ENCODE peak calls at places on chromosome 14, in five cellular contexts. One of them, this sample, is unnamed. For H3K27me3, the result is how much of the 10 kb centered on the place peaks cover.

GRCh38 chr14:54489318-54489683 is 521 bp upstream of the GMFB start:
- DNase-seq in HCT116: no peak
- DNase-seq in mesenchymal stem cell: no peak
- DNase-seq in colonic mucosa: no peak
- DNase-seq in lower lobe of right lung: no peak
- DNase-seq in this sample: no peak

GRCh38 chr14:71439247-71439646 is 493.0 kb upstream of the RGS6 start:
- DNase-seq in colonic mucosa: no peak
- DNase-seq in lower lobe of right lung: no peak
- DNase-seq in HCT116: no peak
- DNase-seq in mesenchymal stem cell: no peak
- DNase-seq in this sample: no peak

GRCh38 chr14:31947680-31948580 is 129.2 kb upstream of the ARHGAP5 start:
- DNase-seq in lower lobe of right lung: no peak
- DNase-seq in HCT116: no peak
- DNase-seq in colonic mucosa: no peak
- DNase-seq in mesenchymal stem cell: no peak
- DNase-seq in this sample: no peak

GRCh38 chr14:77027538-77028383 is 747 bp downstream of the IRF2BPL start:
- DNase-seq in lower lobe of right lung: peak
- DNase-seq in HCT116: no peak
- DNase-seq in colonic mucosa: peak
- DNase-seq in mesenchymal stem cell: peak
- DNase-seq in this sample: peak

GRCh38 chr14:49727171-49727570 is 34.3 kb downstream of the KLHDC1 start:
- DNase-seq in HCT116: no peak
- DNase-seq in lower lobe of right lung: no peak
- DNase-seq in colonic mucosa: no peak
- DNase-seq in mesenchymal stem cell: no peak
- DNase-seq in this sample: no peak

GRCh38 chr14:34212172-34212571 is 249.9 kb downstream of the SPTSSA start:
- DNase-seq in HCT116: no peak
- DNase-seq in lower lobe of right lung: no peak
- DNase-seq in colonic mucosa: no peak
- DNase-seq in mesenchymal stem cell: no peak
- DNase-seq in this sample: no peak

GRCh38 chr14:85416771-85417170 is 113.2 kb upstream of the FLRT2 start:
- DNase-seq in lower lobe of right lung: no peak
- DNase-seq in colonic mucosa: no peak
- DNase-seq in mesenchymal stem cell: peak
- DNase-seq in HCT116: no peak
- DNase-seq in this sample: peak

GRCh38 chr14:76985540-76986260 is 42.8 kb downstream of the IRF2BPL start:
- DNase-seq in HCT116: no peak
- DNase-seq in lower lobe of right lung: no peak
- DNase-seq in mesenchymal stem cell: peak
- DNase-seq in colonic mucosa: no peak
- DNase-seq in this sample: no peak

GRCh38 chr14:106837870-106838269 is 1311.5 kb downstream of the TMEM121 start:
- DNase-seq in mesenchymal stem cell: no peak
- DNase-seq in lower lobe of right lung: no peak
- DNase-seq in colonic mucosa: peak
- DNase-seq in HCT116: no peak
- DNase-seq in this sample: no peak

GRCh38 chr14:54529811-54530210 is 20.1 kb downstream of the CGRRF1 start:
- DNase-seq in mesenchymal stem cell: peak
- DNase-seq in colonic mucosa: peak
- DNase-seq in lower lobe of right lung: no peak
- DNase-seq in HCT116: no peak
- DNase-seq in this sample: peak

GRCh38 chr14:79375336-79375735 is 836.0 kb downstream of the DIO2 start:
- DNase-seq in mesenchymal stem cell: no peak
- DNase-seq in HCT116: no peak
- DNase-seq in colonic mucosa: no peak
- DNase-seq in lower lobe of right lung: no peak
- DNase-seq in this sample: no peak

GRCh38 chr14:53979141-53979673 is 22.6 kb upstream of the BMP4 start:
- DNase-seq in lower lobe of right lung: no peak
- DNase-seq in mesenchymal stem cell: peak
- DNase-seq in HCT116: no peak
- DNase-seq in colonic mucosa: no peak
- DNase-seq in this sample: no peak

GRCh38 chr14:62736426-62737043 is 308.7 kb downstream of the KCNH5 start:
- DNase-seq in lower lobe of right lung: no peak
- DNase-seq in HCT116: no peak
- DNase-seq in colonic mucosa: no peak
- DNase-seq in mesenchymal stem cell: peak
- DNase-seq in this sample: no peak

GRCh38 chr14:51014086-51014485 is 69.8 kb upstream of the PYGL start:
- DNase-seq in HCT116: no peak
- DNase-seq in colonic mucosa: no peak
- DNase-seq in mesenchymal stem cell: no peak
- DNase-seq in lower lobe of right lung: no peak
- DNase-seq in this sample: peak

GRCh38 chr14:92500491-92500941 is 13.1 kb upstream of the RIN3 start:
- DNase-seq in colonic mucosa: no peak
- DNase-seq in lower lobe of right lung: no peak
- DNase-seq in mesenchymal stem cell: no peak
- DNase-seq in HCT116: no peak
- DNase-seq in this sample: no peak

GRCh38 chr14:55354500-55354899 is 57.1 kb downstream of the ATG14 start:
- DNase-seq in colonic mucosa: peak
- DNase-seq in HCT116: peak
- DNase-seq in mesenchymal stem cell: peak
- DNase-seq in lower lobe of right lung: no peak
- DNase-seq in this sample: no peak

GRCh38 chr14:99318091-99318958 is 46.3 kb upstream of the BCL11B start:
- DNase-seq in mesenchymal stem cell: no peak
- DNase-seq in HCT116: no peak
- DNase-seq in lower lobe of right lung: no peak
- DNase-seq in colonic mucosa: peak
- DNase-seq in this sample: no peak

GRCh38 chr14:89399594-89400068 is 17.4 kb downstream of the FOXN3 start:
- DNase-seq in lower lobe of right lung: no peak
- DNase-seq in HCT116: no peak
- DNase-seq in mesenchymal stem cell: peak
- DNase-seq in colonic mucosa: no peak
- DNase-seq in this sample: no peak

GRCh38 chr14:85527006-85527405 is 2.9 kb upstream of the FLRT2 start:
- DNase-seq in mesenchymal stem cell: peak
- DNase-seq in HCT116: no peak
- DNase-seq in lower lobe of right lung: no peak
- DNase-seq in colonic mucosa: no peak
- DNase-seq in this sample: no peak

GRCh38 chr14:55052259-55052930 is 948 bp downstream of the MAPK1IP1L start:
- DNase-seq in lower lobe of right lung: no peak
- DNase-seq in colonic mucosa: no peak
- DNase-seq in mesenchymal stem cell: peak
- DNase-seq in HCT116: no peak
- DNase-seq in this sample: no peak

GRCh38 chr14:89386214-89386886 is 30.7 kb downstream of the FOXN3 start:
- DNase-seq in lower lobe of right lung: no peak
- DNase-seq in colonic mucosa: no peak
- DNase-seq in HCT116: no peak
- DNase-seq in mesenchymal stem cell: peak
- DNase-seq in this sample: no peak

GRCh38 chr14:106850913-106851825 is 1324.8 kb downstream of the TMEM121 start:
- DNase-seq in lower lobe of right lung: no peak
- DNase-seq in colonic mucosa: no peak
- DNase-seq in mesenchymal stem cell: no peak
- DNase-seq in HCT116: no peak
- DNase-seq in this sample: no peak

GRCh38 chr14:70567791-70568190 is 32.7 kb downstream of the MED6 start:
- DNase-seq in mesenchymal stem cell: peak
- DNase-seq in HCT116: peak
- DNase-seq in lower lobe of right lung: no peak
- DNase-seq in colonic mucosa: peak
- DNase-seq in this sample: no peak

GRCh38 chr14:59520224-59520623 is 35.9 kb downstream of the JKAMP start:
- DNase-seq in HCT116: no peak
- DNase-seq in lower lobe of right lung: no peak
- DNase-seq in mesenchymal stem cell: no peak
- DNase-seq in colonic mucosa: no peak
- DNase-seq in this sample: no peak

GRCh38 chr14:50425816-50426215 is 29.1 kb upstream of the CDKL1 start:
- DNase-seq in HCT116: no peak
- DNase-seq in lower lobe of right lung: no peak
- DNase-seq in mesenchymal stem cell: peak
- DNase-seq in colonic mucosa: no peak
- DNase-seq in this sample: no peak

GRCh38 chr14:93108105-93108504 is 7.6 kb downstream of the ITPK1 start:
- DNase-seq in lower lobe of right lung: no peak
- DNase-seq in colonic mucosa: no peak
- DNase-seq in mesenchymal stem cell: no peak
- DNase-seq in HCT116: no peak
- DNase-seq in this sample: no peak

GRCh38 chr14:51922624-51923023 is 62.2 kb downstream of the GNG2 start:
- DNase-seq in colonic mucosa: no peak
- DNase-seq in HCT116: no peak
- DNase-seq in mesenchymal stem cell: peak
- DNase-seq in lower lobe of right lung: no peak
- DNase-seq in this sample: no peak

DNA sequence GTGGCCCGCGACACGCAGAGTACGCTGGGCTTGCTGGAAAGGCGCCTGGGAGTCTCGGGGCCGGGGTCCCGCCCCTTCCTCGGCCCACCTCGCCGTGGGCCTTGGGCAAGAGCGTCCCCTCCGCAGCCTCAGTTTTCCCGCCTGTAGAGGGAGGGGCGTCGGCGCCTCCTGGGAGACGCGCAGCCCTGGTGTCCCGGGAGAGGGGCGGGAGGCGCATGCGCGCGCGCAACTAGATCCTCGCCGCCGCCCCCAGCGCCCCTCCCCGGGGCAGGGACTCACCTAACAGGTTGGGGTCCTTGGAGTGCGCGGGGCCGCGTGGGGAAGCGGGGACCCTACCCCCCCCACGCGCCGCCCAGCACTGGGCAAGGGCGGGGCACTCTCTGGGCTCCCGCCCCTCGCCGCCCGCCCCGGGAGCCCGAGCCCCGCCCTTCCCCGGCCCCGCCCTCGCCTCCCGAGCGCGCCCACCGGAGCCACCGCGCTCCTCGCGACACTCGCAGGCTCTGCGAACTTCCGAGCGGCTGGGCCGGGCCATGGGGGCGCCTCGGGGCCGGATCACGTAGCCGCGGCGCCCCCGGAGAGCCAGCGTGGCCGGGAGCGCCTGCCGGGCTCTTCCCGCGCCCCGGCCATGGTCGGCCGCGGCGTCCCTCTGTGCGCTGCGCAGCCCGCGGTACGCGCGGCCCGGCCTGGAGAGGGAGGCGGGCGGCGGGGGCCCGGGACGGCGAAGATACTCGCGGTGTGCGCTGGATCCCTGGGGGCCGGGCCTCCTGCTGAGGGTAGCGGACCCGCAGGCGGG is at the start of gene KIF26A:
- DNase-seq in HCT116: peak
- DNase-seq in colonic mucosa: peak
- DNase-seq in lower lobe of right lung: peak
- DNase-seq in mesenchymal stem cell: peak
- DNase-seq in this sample: peak
- H3K4me3 ChIP-seq in HCT116: peak
- H3K4me3 ChIP-seq in colonic mucosa: peak
- H3K4me3 ChIP-seq in lower lobe of right lung: peak
- H3K4me3 ChIP-seq in mesenchymal stem cell: peak
- H3K4me3 ChIP-seq in this sample: peak

DNA sequence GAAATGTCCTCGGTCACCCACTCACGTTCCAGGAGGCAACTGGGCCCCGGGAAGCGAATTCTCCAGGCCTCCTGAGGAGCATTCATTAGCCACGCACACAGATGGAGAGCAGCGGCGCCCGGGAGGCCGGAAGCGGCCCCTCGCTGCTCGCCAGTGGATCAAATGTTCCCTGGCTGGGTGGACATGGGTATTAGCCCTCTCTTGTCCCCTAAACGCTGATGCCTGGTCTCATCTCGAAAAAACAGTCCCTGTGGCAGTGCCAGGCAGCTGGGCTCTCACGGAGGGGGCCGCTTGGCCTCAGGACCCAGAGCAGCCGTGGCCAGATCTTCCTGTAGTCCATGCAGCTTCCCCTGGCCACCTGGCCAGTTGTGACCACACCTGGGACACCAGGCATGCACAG is 59.0 kb upstream of the DLK1 start:
- DNase-seq in colonic mucosa: no peak
- DNase-seq in lower lobe of right lung: no peak
- DNase-seq in mesenchymal stem cell: no peak
- DNase-seq in HCT116: no peak
- DNase-seq in this sample: no peak
- H3K27me3 ChIP-seq in colonic mucosa: under half
- H3K27me3 ChIP-seq in lower lobe of right lung: under half
- H3K27me3 ChIP-seq in mesenchymal stem cell: under half
- H3K27me3 ChIP-seq in HCT116: under half
- H3K27me3 ChIP-seq in this sample: under half

DNA sequence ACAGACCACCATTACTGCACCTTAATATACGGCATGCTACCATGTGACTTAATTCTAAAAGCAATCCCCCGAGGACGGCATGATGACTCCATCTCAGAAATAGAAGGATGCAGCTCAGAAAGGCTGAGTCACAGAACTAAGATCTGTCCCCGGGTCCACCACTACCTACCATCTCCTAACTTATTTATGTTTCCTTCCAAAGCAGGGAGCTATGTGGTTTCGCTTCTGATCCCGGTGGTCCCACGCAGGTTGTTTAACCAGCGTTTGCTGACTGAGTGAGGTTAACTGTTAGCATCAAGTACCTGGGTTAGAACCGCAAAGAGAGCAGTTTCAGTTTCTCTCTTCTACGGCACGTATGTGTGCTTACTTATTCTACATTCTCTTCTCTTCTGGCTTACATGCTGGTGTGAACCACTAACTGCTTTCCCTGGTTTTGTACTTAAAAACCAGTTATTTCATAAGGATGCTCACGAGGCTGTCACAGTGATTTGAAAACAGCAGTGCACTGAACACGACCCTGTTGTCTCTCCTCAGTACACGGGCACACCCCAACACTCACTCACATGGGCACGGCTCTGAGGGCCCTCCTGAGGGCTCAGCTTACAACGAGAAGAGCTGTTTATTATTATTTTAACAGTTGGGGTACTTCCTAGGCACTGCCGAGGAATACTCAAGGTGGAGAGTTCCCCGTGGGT is 66.7 kb downstream of the CCDC88C start:
- DNase-seq in mesenchymal stem cell: no peak
- DNase-seq in HCT116: no peak
- DNase-seq in colonic mucosa: no peak
- DNase-seq in lower lobe of right lung: peak
- DNase-seq in this sample: no peak
- H3K4me3 ChIP-seq in mesenchymal stem cell: no peak
- H3K4me3 ChIP-seq in HCT116: no peak
- H3K4me3 ChIP-seq in colonic mucosa: no peak
- H3K4me3 ChIP-seq in lower lobe of right lung: peak
- H3K4me3 ChIP-seq in this sample: peak

DNA sequence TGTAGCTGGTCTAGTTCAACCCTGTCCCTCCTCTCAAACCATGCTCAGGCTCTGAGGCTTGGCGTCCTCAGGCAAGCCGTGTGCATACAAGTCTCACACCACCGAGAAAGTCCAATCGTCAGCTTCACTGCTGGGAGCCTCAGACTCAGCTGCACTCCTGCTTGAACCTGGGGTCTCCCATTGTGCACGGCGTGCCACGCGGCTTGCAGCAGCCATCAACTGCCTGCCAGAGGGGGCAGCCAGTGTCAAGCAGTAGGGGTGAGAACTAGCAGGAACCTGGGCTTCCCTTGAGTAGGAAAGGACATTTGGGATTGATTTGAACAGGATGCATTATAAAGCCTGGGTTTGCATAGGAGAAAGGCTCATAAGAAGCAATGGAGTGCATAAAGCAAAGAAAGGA is 1064.5 kb downstream of the BCL11B start:
- DNase-seq in HCT116: no peak
- DNase-seq in lower lobe of right lung: no peak
- DNase-seq in colonic mucosa: no peak
- DNase-seq in mesenchymal stem cell: no peak
- DNase-seq in this sample: no peak
- H3K27me3 ChIP-seq in HCT116: under half
- H3K27me3 ChIP-seq in lower lobe of right lung: under half
- H3K27me3 ChIP-seq in colonic mucosa: under half
- H3K27me3 ChIP-seq in mesenchymal stem cell: under half
- H3K27me3 ChIP-seq in this sample: under half